ENCODE peak calls at places on chromosomes 2 and 18, in nine cellular contexts. A is ELR; L is foreskin melanocyte; X is AML-193; V is effector memory CD4-positive, alpha-beta T cell; P is stimulated activated CD8-positive, alpha-beta memory T cell treated with anti-CD3 and anti-CD28 coated beads, Interleukin-15, amount 100 ng/mL, for 24 hours; D is brain microvascular endothelial cell; E is AG04449; U is HTR-8/SVneo. W is an unnamed sample.

GRCh38 chr18:5196253-5197031 is 615 bp downstream of the AKAIN1 start:
- DNase-seq in P (no peak), A (no peak), L (no peak), V (no peak), X (no peak), U (no peak), D (no peak), E (no peak), W (no peak)

GRCh38 chr2:230161180-230161579 is 58.6 kb downstream of the SP110 start:
- DNase-seq in D (no peak), U (no peak), P (no peak), A (peak), L (peak), E (no peak), X (peak), V (no peak), W (peak)

GRCh38 chr18:68916734-68917133 is 118.9 kb downstream of the CCDC102B start:
- DNase-seq in A (peak), U (no peak), V (no peak), X (peak), E (no peak), D (no peak), L (no peak), P (no peak), W (no peak)

GRCh38 chr18:75035944-75036343 is 173.0 kb downstream of the PTGR3 start:
- DNase-seq in V (no peak), A (no peak), E (no peak), D (no peak), L (no peak), U (no peak), P (no peak), X (no peak), W (no peak)

GRCh38 chr2:137935591-137935990 is 28.7 kb upstream of the HNMT start:
- DNase-seq in A (no peak), L (no peak), V (no peak), E (no peak), X (no peak), P (no peak), U (no peak), D (no peak), W (no peak)

GRCh38 chr2:64731306-64731654 is 77.6 kb upstream of the SERTAD2 start:
- DNase-seq in U (no peak), A (no peak), X (no peak), P (no peak), D (no peak), L (no peak), E (no peak), V (no peak), W (no peak)

GRCh38 chr2:27752551-27753237 is 18.8 kb upstream of the MRPL33 start:
- DNase-seq in V (no peak), P (no peak), D (no peak), A (no peak), U (no peak), E (no peak), X (no peak), L (no peak), W (no peak)

GRCh38 chr2:236661064-236661761 is 91.6 kb downstream of the ACKR3 start:
- DNase-seq in P (no peak), V (no peak), D (peak), L (no peak), A (peak), X (no peak), E (no peak), U (peak), W (no peak)

GRCh38 chr2:238808761-238809160 is 39.1 kb upstream of the TWIST2 start:
- DNase-seq in D (no peak), A (no peak), U (no peak), L (no peak), E (no peak), V (no peak), X (no peak), P (no peak), W (no peak)

GRCh38 chr2:7847321-7847720 is 834.5 kb upstream of the ID2 start:
- DNase-seq in A (no peak), U (no peak), D (no peak), E (no peak), V (no peak), P (no peak), X (no peak), L (no peak), W (no peak)

GRCh38 chr2:184780384-184780783 is 182.1 kb downstream of the ZNF804A start:
- DNase-seq in D (no peak), P (no peak), U (no peak), L (no peak), X (no peak), E (no peak), V (no peak), A (no peak), W (no peak)

GRCh38 chr2:127498386-127498785 is 27.9 kb downstream of the IWS1 start:
- DNase-seq in V (no peak), A (peak), X (no peak), U (no peak), P (no peak), E (peak), D (no peak), L (no peak), W (no peak)

GRCh38 chr2:102418421-102418961 is 4.5 kb upstream of the IL18RAP start:
- DNase-seq in P (no peak), D (peak), U (no peak), E (no peak), A (peak), V (no peak), X (peak), L (no peak), W (no peak)

GRCh38 chr2:4122751-4123150 is 419.4 kb downstream of the DCDC2C start:
- DNase-seq in L (no peak), P (no peak), E (no peak), A (no peak), U (no peak), V (no peak), X (no peak), D (no peak), W (no peak)

GRCh38 chr2:12738112-12738485 is 21.4 kb downstream of the TRIB2 start:
- DNase-seq in D (peak), L (peak), U (no peak), X (no peak), P (no peak), V (no peak), A (peak), E (no peak), W (peak)

GRCh38 chr2:75200140-75200985 is 1.0 kb upstream of the TACR1 start:
- DNase-seq in U (peak), A (peak), L (peak), E (no peak), V (no peak), P (no peak), X (no peak), D (no peak), W (no peak)

GRCh38 chr2:221836091-221836490 is 264.0 kb upstream of the EPHA4 start:
- DNase-seq in A (no peak), L (no peak), V (no peak), D (no peak), E (no peak), U (no peak), P (no peak), X (no peak), W (no peak)

GRCh38 chr18:22525313-22525712 is 107.6 kb upstream of the CTAGE1 start:
- DNase-seq in V (no peak), A (no peak), X (no peak), L (no peak), U (no peak), P (no peak), D (no peak), E (no peak), W (no peak)

GRCh38 chr2:55160422-55160821 is 71.7 kb downstream of the CLHC1 start:
- DNase-seq in P (no peak), V (no peak), E (no peak), L (no peak), X (no peak), D (no peak), U (no peak), A (no peak), W (no peak)

GRCh38 chr2:204871246-204871953 is 326.1 kb downstream of the PARD3B start:
- DNase-seq in E (no peak), A (peak), X (peak), L (peak), P (no peak), V (no peak), D (no peak), U (peak), W (peak)

GRCh38 chr2:179021258-179021657 is 28.7 kb downstream of the CCDC141 start:
- DNase-seq in P (no peak), D (no peak), V (no peak), X (no peak), E (no peak), L (no peak), A (no peak), U (no peak), W (no peak)

GRCh38 chr2:42369551-42370229 is 8.7 kb upstream of the COX7A2L start:
- DNase-seq in V (no peak), D (no peak), E (no peak), L (no peak), X (no peak), A (no peak), U (no peak), P (no peak), W (no peak)

GRCh38 chr2:25324905-25325592 is 16.7 kb downstream of the DNMT3A start:
- DNase-seq in X (no peak), U (no peak), E (no peak), P (no peak), A (peak), D (peak), L (no peak), V (no peak), W (no peak)

GRCh38 chr18:22684268-22684667 is 248.9 kb upstream of the RBBP8 start:
- DNase-seq in X (no peak), U (no peak), A (no peak), D (no peak), E (no peak), P (no peak), V (no peak), L (no peak), W (no peak)

GRCh38 chr2:25104741-25105140 is 62.9 kb downstream of the EFR3B start:
- DNase-seq in E (no peak), A (no peak), X (no peak), D (no peak), L (no peak), P (no peak), V (no peak), U (no peak), W (no peak)

GRCh38 chr2:34570266-34570872 is 971.3 kb upstream of the FAM98A start:
- DNase-seq in L (no peak), U (peak), A (peak), V (no peak), X (peak), D (no peak), E (no peak), P (no peak), W (peak)

GRCh38 chr2:236551843-236552542 is 17.6 kb upstream of the ACKR3 start:
- DNase-seq in E (no peak), X (no peak), V (no peak), L (no peak), U (no peak), P (no peak), D (no peak), A (no peak), W (no peak)

GRCh38 chr2:134583997-134584520 is 134.7 kb downstream of the TMEM163 start:
- DNase-seq in D (no peak), L (no peak), U (no peak), X (no peak), A (no peak), V (no peak), E (no peak), P (no peak), W (no peak)

GRCh38 chr2:233107906-233108305 is 47.8 kb downstream of the INPP5D start:
- DNase-seq in U (no peak), P (no peak), D (no peak), V (no peak), L (no peak), E (no peak), X (no peak), A (no peak), W (no peak)

GRCh38 chr2:240500561-240501423 is 57.0 kb downstream of the ANKMY1 start:
- DNase-seq in A (no peak), V (no peak), L (no peak), E (no peak), D (no peak), P (no peak), U (no peak), X (no peak), W (no peak)

GRCh38 chr2:142112648-142113278 is 18.1 kb downstream of the LRP1B start:
- DNase-seq in P (no peak), V (no peak), L (peak), A (peak), U (peak), D (peak), E (no peak), X (no peak), W (peak)

GRCh38 chr2:197434541-197435513 is at the start of gene SF3B1:
- DNase-seq in E (peak), A (peak), U (peak), D (peak), V (peak), L (peak), X (peak), P (peak), W (peak)

GRCh38 chr18:56637897-56638231 is 528 bp downstream of the TXNL1 start:
- DNase-seq in X (no peak), V (no peak), L (no peak), U (no peak), D (no peak), E (no peak), P (no peak), A (peak), W (no peak)

GRCh38 chr2:172082105-172082943 is 3.0 kb upstream of the DLX1 start:
- DNase-seq in U (no peak), L (no peak), X (no peak), V (no peak), P (no peak), D (no peak), E (no peak), A (no peak), W (no peak)

GRCh38 chr2:218865396-218865795 is 5.8 kb downstream of the WNT6 start:
- DNase-seq in D (no peak), X (no peak), P (no peak), E (no peak), V (no peak), U (no peak), A (no peak), L (no peak), W (no peak)

GRCh38 chr2:149040451-149040850 is 2.0 kb downstream of the LYPD6B start:
- DNase-seq in V (peak), U (no peak), P (peak), D (no peak), L (no peak), A (peak), X (peak), E (no peak), W (peak)

GRCh38 chr18:12307251-12307736 is 747 bp upstream of the TUBB6 start:
- DNase-seq in L (peak), A (peak), U (no peak), E (no peak), D (peak), V (no peak), X (no peak), P (no peak), W (no peak)